ENCODE peak calls at places on chromosomes 13 and 19, in nine cellular contexts. Y is NAMALWA, J is EL, P is bronchial epithelial cell, E is hippocampal formation, U is Daoy, T is body of pancreas, M is posterior cingulate gyrus, F is NCI-H1092 treated with DMSO at 0.1 percent for 48 hours. K is an unnamed sample.

GRCh38 chr13:97382276-97382675 is 51.7 kb upstream of the RAP2A start:
- DNase-seq in Y (no peak), J (no peak), P (no peak), E (no peak), U (no peak), T (no peak), M (no peak), F (no peak), K (no peak)

GRCh38 chr13:20624213-20624612 is 57.3 kb downstream of the IFT88 start:
- DNase-seq in Y (no peak), J (no peak), P (no peak), E (no peak), U (no peak), T (no peak), M (no peak), F (no peak), K (no peak)

GRCh38 chr19:1098177-1099051 is 3.2 kb upstream of the POLR2E start:
- DNase-seq in Y (no peak), J (no peak), P (peak; percentile 72), E (no peak), U (no peak), T (no peak), M (no peak), F (no peak), K (no peak)

GRCh38 chr13:106700007-106700950 is 132.3 kb upstream of the ARGLU1 start:
- DNase-seq in Y (no peak), J (peak; percentile 12), P (no peak), E (no peak), U (peak; percentile 22), T (no peak), M (no peak), F (no peak), K (no peak)

GRCh38 chr19:34664168-34664567 is 12.8 kb downstream of the SCGB2B2 start:
- DNase-seq in Y (no peak), J (no peak), P (no peak), E (no peak), U (no peak), T (no peak), M (no peak), F (no peak), K (no peak)

GRCh38 chr19:369256-369655 is 24.7 kb upstream of the MIER2 start:
- DNase-seq in Y (no peak), J (no peak), P (no peak), E (no peak), U (no peak), T (no peak), M (no peak), F (no peak), K (peak; percentile 36)

GRCh38 chr19:3665681-3666544 is 34.4 kb downstream of the PIP5K1C start:
- DNase-seq in Y (peak; percentile 62), J (peak; percentile 28), P (no peak), E (no peak), U (peak; percentile 48), T (peak; percentile 58), M (peak; percentile 61), F (no peak), K (no peak)

GRCh38 chr19:33291623-33292534 is 10.5 kb downstream of the CEBPA start:
- DNase-seq in Y (no peak), J (no peak), P (no peak), E (no peak), U (no peak), T (no peak), M (no peak), F (no peak), K (peak; percentile 76)